ENCODE peak calls at places on chromosomes 11 and 22, in five cellular contexts. R is aorta, Y is A549, D is Peyer's patch, F is cardiac muscle cell. K is an unnamed sample.

GRCh38 chr11:124669193-124669592 is 4.3 kb downstream of the SIAE start:
- DNase-seq in R (no peak), Y (peak), D (peak), F (peak), K (no peak)

GRCh38 chr11:3855808-3856491 is 486 bp downstream of the STIM1 start:
- DNase-seq in R (peak), Y (peak), D (peak), F (no peak), K (no peak)

GRCh38 chr22:47167056-47167455 is 404.6 kb downstream of the TBC1D22A start:
- DNase-seq in R (no peak), Y (no peak), D (peak), F (no peak), K (no peak)

GRCh38 chr22:33720166-33720878 is 200.0 kb downstream of the LARGE1 start:
- DNase-seq in R (no peak), Y (no peak), D (no peak), F (no peak), K (no peak)

GRCh38 chr22:49726701-49727101 is 101.0 kb downstream of the BRD1 start:
- DNase-seq in R (no peak), Y (no peak), D (no peak), F (no peak), K (no peak)

GRCh38 chr11:73956876-73957653 is 6.2 kb downstream of the DNAJB13 start:
- DNase-seq in R (no peak), Y (no peak), D (no peak), F (no peak), K (no peak)

GRCh38 chr11:59184876-59185275 is 12.9 kb downstream of the DTX4 start:
- DNase-seq in R (no peak), Y (no peak), D (no peak), F (no peak), K (no peak)

GRCh38 chr11:13929551-13929950 is 33.0 kb upstream of the SPON1 start:
- DNase-seq in R (no peak), Y (no peak), D (no peak), F (no peak), K (no peak)

GRCh38 chr11:87097582-87097981 is 59.8 kb downstream of the TMEM135 start:
- DNase-seq in R (no peak), Y (peak), D (peak), F (peak), K (peak)

GRCh38 chr11:121687961-121688566 is 235.3 kb upstream of the SORL1-AS1 start:
- DNase-seq in R (no peak), Y (no peak), D (no peak), F (peak), K (peak)

GRCh38 chr11:38667359-38667758 is 2069.3 kb upstream of the RAG2 start:
- DNase-seq in R (no peak), Y (no peak), D (no peak), F (no peak), K (no peak)

GRCh38 chr11:66412110-66412509 is 8.7 kb upstream of the NPAS4 start:
- DNase-seq in R (no peak), Y (no peak), D (no peak), F (no peak), K (no peak)

GRCh38 chr11:18056561-18057181 is 10.6 kb upstream of the TPH1 start:
- DNase-seq in R (no peak), Y (no peak), D (no peak), F (no peak), K (no peak)

GRCh38 chr11:69641681-69642548 is 959 bp downstream of the CCND1 start:
- DNase-seq in R (peak), Y (no peak), D (no peak), F (peak), K (no peak)

GRCh38 chr22:44549701-44550100 is 51.7 kb upstream of the RTL6 start:
- DNase-seq in R (no peak), Y (no peak), D (no peak), F (no peak), K (no peak)

GRCh38 chr22:44549021-44549420 is 51.0 kb upstream of the RTL6 start:
- DNase-seq in R (no peak), Y (no peak), D (no peak), F (no peak), K (no peak)

GRCh38 chr22:44547371-44547770 is 49.3 kb upstream of the RTL6 start:
- DNase-seq in R (no peak), Y (no peak), D (no peak), F (no peak), K (no peak)

GRCh38 chr22:44554411-44554810 is 56.4 kb upstream of the RTL6 start:
- DNase-seq in R (no peak), Y (no peak), D (peak), F (no peak), K (no peak)

GRCh38 chr22:44550666-44551491 is 52.8 kb upstream of the RTL6 start:
- DNase-seq in R (no peak), Y (peak), D (peak), F (peak), K (no peak)
- H3K4me3 ChIP-seq in R (no peak), Y (no peak), D (no peak), F (no peak), K (no peak)

GRCh38 chr11:78428773-78429172 is 11.2 kb upstream of the GAB2 start:
- DNase-seq in R (no peak), Y (no peak), D (no peak), F (no peak), K (no peak)

GRCh38 chr11:78428273-78428651 is 10.6 kb upstream of the GAB2 start:
- DNase-seq in R (no peak), Y (no peak), D (no peak), F (no peak), K (no peak)

GRCh38 chr11:78429209-78429608 is 11.6 kb upstream of the GAB2 start:
- DNase-seq in R (no peak), Y (no peak), D (no peak), F (peak), K (no peak)

GRCh38 chr11:78426845-78427244 is 9.2 kb upstream of the GAB2 start:
- DNase-seq in R (no peak), Y (no peak), D (no peak), F (no peak), K (no peak)

DNA sequence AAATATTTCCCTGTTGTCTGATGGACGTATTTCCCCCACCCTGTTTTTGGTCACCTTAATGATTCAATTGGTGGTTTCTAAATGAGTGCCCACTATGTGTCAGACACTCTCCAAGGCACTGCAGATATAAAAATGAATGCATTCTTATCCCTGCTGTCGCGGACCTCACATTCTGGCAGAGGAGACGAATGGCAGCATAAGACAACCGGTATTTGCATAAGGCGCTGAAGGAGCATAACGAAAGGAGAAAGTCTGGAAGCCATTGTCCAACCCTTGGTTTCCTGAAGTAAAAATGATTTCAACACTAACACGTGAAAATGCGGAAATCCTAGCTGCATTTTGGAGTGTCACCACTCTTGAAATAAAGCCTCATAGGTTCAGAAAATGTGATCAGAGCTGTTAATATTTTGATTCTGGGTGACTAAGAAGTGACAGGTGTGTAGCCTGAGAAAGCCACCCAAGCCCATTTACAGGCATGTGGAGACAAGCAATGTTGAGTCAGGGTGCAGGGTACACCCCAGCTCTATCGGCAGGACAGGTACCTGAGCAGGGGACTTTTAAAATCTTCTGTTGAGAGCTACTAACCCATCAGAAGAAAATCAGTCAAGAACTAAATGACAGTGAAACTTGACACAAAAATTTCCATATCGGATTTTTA is 10.1 kb upstream of the GAB2 start:
- DNase-seq in R (no peak), Y (no peak), D (no peak), F (no peak), K (no peak)
- H3K4me3 ChIP-seq in R (no peak), Y (no peak), D (no peak), F (no peak), K (no peak)

GRCh38 chr11:118876261-118876660 is 7.4 kb upstream of the CXCR5 start:
- DNase-seq in R (no peak), Y (no peak), D (peak), F (no peak), K (no peak)

GRCh38 chr11:118872403-118872821 is 11.3 kb upstream of the CXCR5 start:
- DNase-seq in R (no peak), Y (no peak), D (peak), F (no peak), K (no peak)

GRCh38 chr11:118873804-118874203 is 9.9 kb upstream of the CXCR5 start:
- DNase-seq in R (no peak), Y (no peak), D (no peak), F (no peak), K (no peak)

GRCh38 chr11:118868659-118869058 is 15.0 kb upstream of the CXCR5 start:
- DNase-seq in R (no peak), Y (no peak), D (peak), F (no peak), K (no peak)

DNA sequence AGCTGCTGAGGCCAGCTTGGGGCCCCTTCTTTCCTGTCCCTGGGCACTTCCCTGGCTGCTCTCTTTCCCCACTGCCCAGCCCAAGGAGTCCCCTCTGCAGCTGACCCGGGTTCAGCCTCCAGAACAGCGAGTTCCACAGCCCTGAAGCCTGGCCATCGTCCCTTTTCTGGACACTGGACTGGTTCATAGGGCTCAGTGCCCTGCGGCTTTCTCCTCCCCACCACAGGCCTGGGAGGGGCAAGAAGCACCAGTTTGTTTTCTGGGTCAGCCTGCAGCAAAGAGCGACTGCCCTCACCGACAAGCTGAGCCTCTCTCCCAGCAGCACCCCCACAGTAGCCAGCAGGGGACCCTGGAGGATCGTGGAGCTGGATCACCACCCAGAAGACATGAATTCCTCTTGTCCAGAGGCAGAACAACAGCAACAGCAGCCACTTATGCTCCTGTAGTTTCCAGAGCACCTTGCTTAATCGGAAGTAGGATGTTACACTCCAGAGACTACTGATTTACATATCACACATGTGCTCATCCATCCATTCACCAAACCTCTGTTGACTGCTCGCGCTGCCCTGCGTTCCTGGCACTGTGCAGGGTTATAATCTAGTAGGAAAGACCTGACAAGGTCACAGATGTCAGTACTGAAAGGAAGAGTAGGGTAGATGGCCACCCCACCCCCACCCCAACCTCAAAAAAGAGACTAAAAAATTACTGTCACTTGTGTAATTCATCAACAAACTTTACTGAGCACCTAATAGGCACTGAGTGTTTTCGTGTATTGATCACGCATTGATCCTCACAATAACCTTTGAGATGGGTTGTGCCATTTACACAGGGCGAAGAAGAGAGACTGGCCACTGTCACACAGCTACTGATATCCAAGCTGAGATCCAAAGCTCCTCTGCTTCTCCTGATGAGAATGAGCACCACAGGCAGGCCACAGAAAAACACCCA is 13.0 kb upstream of the CXCR5 start:
- DNase-seq in R (peak), Y (no peak), D (peak), F (peak), K (no peak)
- H3K4me3 ChIP-seq in R (no peak), Y (no peak), D (peak), F (no peak), K (no peak)

GRCh38 chr11:9460322-9461067 is at the start of gene ZNF143:
- DNase-seq in R (peak), Y (peak), D (peak), F (peak), K (peak)
- H3K4me3 ChIP-seq in R (peak), Y (peak), D (peak), F (peak), K (peak)

DNA sequence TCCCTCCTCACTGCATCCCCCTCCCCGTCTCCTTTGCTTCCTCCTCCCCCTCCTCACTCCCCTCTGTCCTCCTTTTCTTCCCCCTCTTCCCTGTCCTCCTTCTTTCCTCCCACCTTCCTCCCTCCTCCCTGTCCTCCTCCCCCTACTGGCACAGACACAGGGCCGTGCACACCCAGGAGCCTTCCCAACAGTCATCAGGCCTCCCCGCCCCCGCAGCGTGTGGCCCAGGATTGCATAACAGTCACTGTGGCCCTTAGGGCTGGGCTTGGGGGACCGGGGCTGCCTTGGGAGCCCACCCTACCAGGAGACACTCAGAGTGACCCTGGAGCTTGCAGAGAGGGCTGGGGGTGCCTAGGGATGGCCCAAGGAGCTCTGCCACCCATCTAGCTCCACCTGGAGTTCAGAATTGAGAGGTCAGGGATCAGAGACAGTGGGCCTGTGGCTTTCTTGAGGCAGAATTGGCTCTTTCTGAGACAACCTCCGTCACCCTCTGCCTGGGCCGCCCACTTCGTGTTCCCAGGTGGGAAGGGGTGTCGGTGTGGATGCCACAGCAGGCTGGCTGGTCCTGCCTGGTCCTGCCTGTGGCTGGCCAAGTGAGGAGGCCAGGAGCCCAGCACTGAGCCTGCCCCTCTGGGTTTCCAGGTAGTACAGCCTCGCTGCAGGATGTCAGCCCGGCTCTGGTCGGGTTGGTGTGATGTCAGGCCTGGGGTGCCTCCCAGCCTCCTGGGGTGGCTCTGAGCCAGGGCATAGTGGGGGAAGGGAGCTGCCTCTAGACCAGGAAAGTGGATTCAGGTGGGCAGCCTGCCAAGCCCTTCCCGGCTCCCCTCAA is 1.6 kb downstream of the SPI1 start:
- DNase-seq in R (peak), Y (no peak), D (peak), F (peak), K (no peak)
- H3K4me3 ChIP-seq in R (no peak), Y (no peak), D (peak), F (no peak), K (no peak)

GRCh38 chr11:112728288-112728687 is 232.9 kb upstream of the NCAM1 start:
- DNase-seq in R (no peak), Y (no peak), D (no peak), F (no peak), K (no peak)

GRCh38 chr11:112727341-112727841 is 233.8 kb upstream of the NCAM1 start:
- DNase-seq in R (no peak), Y (no peak), D (no peak), F (no peak), K (no peak)

GRCh38 chr11:112730591-112730990 is 230.6 kb upstream of the NCAM1 start:
- DNase-seq in R (no peak), Y (no peak), D (no peak), F (no peak), K (no peak)

GRCh38 chr11:112731538-112731937 is 229.7 kb upstream of the NCAM1 start:
- DNase-seq in R (no peak), Y (no peak), D (no peak), F (no peak), K (no peak)

DNA sequence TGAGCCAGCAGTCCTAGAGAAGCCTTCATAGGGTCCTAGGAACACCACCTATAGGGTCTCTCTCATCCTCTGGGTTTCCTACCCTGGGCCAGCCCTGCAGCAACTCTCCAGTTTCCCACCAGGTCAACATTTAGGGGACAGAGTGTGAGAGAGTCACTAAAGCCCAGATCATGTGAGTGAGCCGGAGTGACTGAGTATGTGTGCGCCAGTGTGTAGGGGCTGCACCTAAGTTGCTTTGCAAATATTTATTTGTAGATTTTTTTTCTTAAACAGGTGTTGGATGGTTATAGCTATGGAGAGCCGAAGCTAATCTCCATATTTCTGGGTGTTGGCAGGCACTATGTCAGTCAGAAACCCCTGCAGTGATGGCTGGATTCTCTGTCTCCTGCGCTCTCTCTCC is 232.5 kb upstream of the NCAM1 start:
- DNase-seq in R (no peak), Y (no peak), D (no peak), F (no peak), K (no peak)
- H3K4me3 ChIP-seq in R (no peak), Y (no peak), D (no peak), F (no peak), K (no peak)

GRCh38 chr11:64268028-64268686 is 16.3 kb downstream of the BAD start:
- DNase-seq in R (peak), Y (no peak), D (no peak), F (peak), K (no peak)
- H3K4me3 ChIP-seq in R (no peak), Y (peak), D (peak), F (no peak), K (no peak)